ENCODE peak calls at places on chromosomes 5 and 9, in five cellular contexts. One of them, this sample, is unnamed.

GRCh38 chr5:175467983-175468698 is 10.2 kb upstream of the SFXN1 start:
- DNase-seq in HepG2: peak; percentile 83
- DNase-seq in fibroblast of lung: no peak
- DNase-seq in GM23248: no peak
- DNase-seq in keratinocyte: no peak
- DNase-seq in this sample: no peak

GRCh38 chr5:138177936-138178515 is 404 bp downstream of the BRD8 start:
- DNase-seq in HepG2: peak; percentile 23
- DNase-seq in fibroblast of lung: peak; percentile 14
- DNase-seq in GM23248: peak; percentile 68
- DNase-seq in keratinocyte: no peak
- DNase-seq in this sample: no peak

GRCh38 chr9:13295556-13295955 is 16.1 kb upstream of the MPDZ start:
- DNase-seq in HepG2: no peak
- DNase-seq in fibroblast of lung: peak; percentile 16
- DNase-seq in GM23248: no peak
- DNase-seq in keratinocyte: no peak
- DNase-seq in this sample: no peak

GRCh38 chr9:71891557-71892189 is 19.3 kb downstream of the ABHD17B start:
- DNase-seq in HepG2: no peak
- DNase-seq in fibroblast of lung: no peak
- DNase-seq in GM23248: no peak
- DNase-seq in keratinocyte: no peak
- DNase-seq in this sample: no peak

GRCh38 chr9:128099932-128100491 is 27.5 kb downstream of the PTGES2 start:
- DNase-seq in HepG2: no peak
- DNase-seq in fibroblast of lung: peak; percentile 36
- DNase-seq in GM23248: peak; percentile 29
- DNase-seq in keratinocyte: no peak
- DNase-seq in this sample: no peak

GRCh38 chr9:104903609-104904008 is 24.3 kb downstream of the ABCA1 start:
- DNase-seq in HepG2: peak; percentile 38
- DNase-seq in fibroblast of lung: peak; percentile 90
- DNase-seq in GM23248: peak; percentile 67
- DNase-seq in keratinocyte: no peak
- DNase-seq in this sample: peak; percentile 89

GRCh38 chr5:15002183-15002582 is 130.6 kb upstream of the ANKH start:
- DNase-seq in HepG2: no peak
- DNase-seq in fibroblast of lung: no peak
- DNase-seq in GM23248: no peak
- DNase-seq in keratinocyte: no peak
- DNase-seq in this sample: no peak

GRCh38 chr9:111588846-111589245 is 10.6 kb downstream of the PTGR1 start:
- DNase-seq in HepG2: no peak
- DNase-seq in fibroblast of lung: no peak
- DNase-seq in GM23248: peak; percentile 34
- DNase-seq in keratinocyte: no peak
- DNase-seq in this sample: no peak

GRCh38 chr5:179558912-179559279 is 8.5 kb downstream of the RUFY1 start:
- DNase-seq in HepG2: peak; percentile 39
- DNase-seq in fibroblast of lung: peak; percentile 38
- DNase-seq in GM23248: peak; percentile 49
- DNase-seq in keratinocyte: no peak
- DNase-seq in this sample: peak; percentile 15

GRCh38 chr5:56575821-56576220 is 239.5 kb upstream of the MAP3K1 start:
- DNase-seq in HepG2: no peak
- DNase-seq in fibroblast of lung: no peak
- DNase-seq in GM23248: peak; percentile 14
- DNase-seq in keratinocyte: no peak
- DNase-seq in this sample: no peak

GRCh38 chr9:68547417-68547816 is 6.7 kb upstream of the TMEM252 start:
- DNase-seq in HepG2: no peak
- DNase-seq in fibroblast of lung: no peak
- DNase-seq in GM23248: no peak
- DNase-seq in keratinocyte: no peak
- DNase-seq in this sample: no peak

GRCh38 chr9:130835441-130836298 is 616 bp downstream of the ABL1 start:
- DNase-seq in HepG2: no peak
- DNase-seq in fibroblast of lung: peak; percentile 73
- DNase-seq in GM23248: peak; percentile 69
- DNase-seq in keratinocyte: no peak
- DNase-seq in this sample: peak; percentile 63

GRCh38 chr5:125149503-125149902 is 403.1 kb upstream of the ZNF608 start:
- DNase-seq in HepG2: no peak
- DNase-seq in fibroblast of lung: no peak
- DNase-seq in GM23248: no peak
- DNase-seq in keratinocyte: no peak
- DNase-seq in this sample: no peak

GRCh38 chr9:122900791-122901190 is 4.4 kb downstream of the RC3H2 start:
- DNase-seq in HepG2: no peak
- DNase-seq in fibroblast of lung: peak; percentile 41
- DNase-seq in GM23248: peak; percentile 58
- DNase-seq in keratinocyte: no peak
- DNase-seq in this sample: peak; percentile 30

GRCh38 chr9:132171702-132172101 is 9.8 kb downstream of the NTNG2 start:
- DNase-seq in HepG2: no peak
- DNase-seq in fibroblast of lung: no peak
- DNase-seq in GM23248: no peak
- DNase-seq in keratinocyte: no peak
- DNase-seq in this sample: no peak

GRCh38 chr5:141954193-141954592 is 3.8 kb downstream of the PCDH12 start:
- DNase-seq in HepG2: no peak
- DNase-seq in fibroblast of lung: no peak
- DNase-seq in GM23248: no peak
- DNase-seq in keratinocyte: no peak
- DNase-seq in this sample: no peak

GRCh38 chr5:172646716-172647285 is 5.7 kb downstream of the NEURL1B start:
- DNase-seq in HepG2: peak; percentile 25
- DNase-seq in fibroblast of lung: no peak
- DNase-seq in GM23248: peak; percentile 28
- DNase-seq in keratinocyte: no peak
- DNase-seq in this sample: no peak

GRCh38 chr5:179319123-179319522 is 26.1 kb downstream of the ADAMTS2 start:
- DNase-seq in HepG2: no peak
- DNase-seq in fibroblast of lung: no peak
- DNase-seq in GM23248: no peak
- DNase-seq in keratinocyte: no peak
- DNase-seq in this sample: no peak

GRCh38 chr9:3578786-3579185 is 53.0 kb upstream of the RFX3 start:
- DNase-seq in HepG2: no peak
- DNase-seq in fibroblast of lung: peak; percentile 73
- DNase-seq in GM23248: peak; percentile 93
- DNase-seq in keratinocyte: no peak
- DNase-seq in this sample: peak; percentile 62

GRCh38 chr5:79831381-79831780 is 141.7 kb downstream of the CMYA5 start:
- DNase-seq in HepG2: no peak
- DNase-seq in fibroblast of lung: no peak
- DNase-seq in GM23248: peak; percentile 57
- DNase-seq in keratinocyte: no peak
- DNase-seq in this sample: no peak

GRCh38 chr9:126860077-126860756 is at the start of gene ZBTB34:
- DNase-seq in HepG2: peak; percentile 35
- DNase-seq in fibroblast of lung: peak; percentile 44
- DNase-seq in GM23248: peak; percentile 77
- DNase-seq in keratinocyte: no peak
- DNase-seq in this sample: no peak

DNA sequence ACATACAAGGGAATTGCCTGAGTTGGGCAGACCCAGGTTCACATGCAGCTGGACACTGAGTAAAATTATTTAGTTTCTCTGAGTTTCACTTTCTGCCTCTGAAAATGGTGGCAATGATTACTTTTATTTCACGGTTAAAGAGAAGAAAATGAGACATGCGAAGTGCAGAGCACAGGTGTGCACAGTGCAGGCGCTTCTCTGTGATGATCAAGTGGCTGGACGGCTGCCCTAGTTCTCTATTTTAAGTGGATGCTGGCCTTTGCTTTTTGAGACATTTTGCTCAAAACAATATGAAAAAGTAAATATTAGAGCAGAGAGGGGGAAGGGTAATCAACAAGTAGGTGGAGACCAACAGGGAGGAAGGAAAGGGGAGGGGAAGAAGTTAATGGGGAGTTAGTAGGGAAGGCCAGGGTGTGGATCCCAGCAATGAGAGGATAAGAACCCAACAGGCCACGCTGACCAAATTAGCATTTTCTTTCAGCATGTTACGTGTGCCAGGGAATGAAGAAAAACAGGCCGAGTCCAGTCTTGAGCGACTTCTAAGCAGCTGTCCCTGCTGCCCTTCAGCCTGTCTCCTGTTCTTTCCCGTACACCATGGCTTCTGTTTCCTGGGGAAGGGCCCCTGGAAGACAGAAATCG is 16.1 kb downstream of the SNX18 start:
- DNase-seq in HepG2: no peak
- DNase-seq in fibroblast of lung: peak; percentile 26
- DNase-seq in GM23248: peak; percentile 41
- DNase-seq in keratinocyte: no peak
- DNase-seq in this sample: no peak
- H4K20me1 ChIP-seq in HepG2: no peaks in the 10 kb centered on the region
- H4K20me1 ChIP-seq in fibroblast of lung: peaks cover 8% of the 10 kb centered on the region
- H4K20me1 ChIP-seq in GM23248: peaks cover 15% of the 10 kb centered on the region
- H4K20me1 ChIP-seq in keratinocyte: no peaks in the 10 kb centered on the region
- H4K20me1 ChIP-seq in this sample: peaks cover 84% of the 10 kb centered on the region

DNA sequence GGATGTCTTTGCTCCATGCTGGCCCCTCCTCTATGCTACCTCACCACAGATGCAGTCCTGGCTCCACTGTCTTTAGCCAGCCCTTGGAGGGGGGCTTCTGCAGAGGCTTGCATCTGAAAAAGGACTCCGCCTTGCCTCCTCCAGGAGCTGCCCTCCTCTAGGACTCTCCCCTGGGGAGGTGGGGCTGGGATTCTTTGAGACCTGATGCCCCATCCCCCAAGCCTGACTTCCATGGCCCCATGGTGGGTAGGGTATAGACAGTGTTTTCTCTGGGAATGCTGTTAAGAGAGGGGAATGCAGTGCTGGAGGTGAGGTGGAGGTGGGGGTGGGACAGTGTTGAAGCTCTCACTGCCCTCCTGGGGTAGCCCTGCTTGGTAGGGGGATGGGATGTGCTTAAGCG is 14.3 kb downstream of the JADE2 start:
- DNase-seq in HepG2: no peak
- DNase-seq in fibroblast of lung: no peak
- DNase-seq in GM23248: no peak
- DNase-seq in keratinocyte: no peak
- DNase-seq in this sample: no peak
- H4K20me1 ChIP-seq in HepG2: no peaks in the 10 kb centered on the region
- H4K20me1 ChIP-seq in fibroblast of lung: no peaks in the 10 kb centered on the region
- H4K20me1 ChIP-seq in GM23248: no peaks in the 10 kb centered on the region
- H4K20me1 ChIP-seq in keratinocyte: no peaks in the 10 kb centered on the region
- H4K20me1 ChIP-seq in this sample: peaks cover 19% of the 10 kb centered on the region

GRCh38 chr9:89426389-89426961 is 71.4 kb downstream of the SEMA4D start:
- DNase-seq in HepG2: no peak
- DNase-seq in fibroblast of lung: no peak
- DNase-seq in GM23248: no peak
- DNase-seq in keratinocyte: no peak
- DNase-seq in this sample: no peak
- H4K20me1 ChIP-seq in HepG2: no peaks in the 10 kb centered on the region
- H4K20me1 ChIP-seq in fibroblast of lung: no peaks in the 10 kb centered on the region
- H4K20me1 ChIP-seq in GM23248: no peaks in the 10 kb centered on the region
- H4K20me1 ChIP-seq in keratinocyte: no peaks in the 10 kb centered on the region
- H4K20me1 ChIP-seq in this sample: no peaks in the 10 kb centered on the region

GRCh38 chr9:110249639-110250038 is 6.7 kb downstream of the TXN start:
- DNase-seq in HepG2: no peak
- DNase-seq in fibroblast of lung: no peak
- DNase-seq in GM23248: no peak
- DNase-seq in keratinocyte: no peak
- DNase-seq in this sample: no peak
- H4K20me1 ChIP-seq in HepG2: peaks cover 70% of the 10 kb centered on the region
- H4K20me1 ChIP-seq in fibroblast of lung: peaks cover 7% of the 10 kb centered on the region
- H4K20me1 ChIP-seq in GM23248: peaks cover 27% of the 10 kb centered on the region
- H4K20me1 ChIP-seq in keratinocyte: peaks cover 42% of the 10 kb centered on the region
- H4K20me1 ChIP-seq in this sample: peaks cover 87% of the 10 kb centered on the region

GRCh38 chr9:136349546-136349945 is 14.0 kb downstream of the DNLZ start:
- DNase-seq in HepG2: no peak
- DNase-seq in fibroblast of lung: no peak
- DNase-seq in GM23248: no peak
- DNase-seq in keratinocyte: no peak
- DNase-seq in this sample: no peak
- H4K20me1 ChIP-seq in HepG2: no peaks in the 10 kb centered on the region
- H4K20me1 ChIP-seq in fibroblast of lung: no peaks in the 10 kb centered on the region
- H4K20me1 ChIP-seq in GM23248: no peaks in the 10 kb centered on the region
- H4K20me1 ChIP-seq in keratinocyte: no peaks in the 10 kb centered on the region
- H4K20me1 ChIP-seq in this sample: peaks cover 53% of the 10 kb centered on the region

DNA sequence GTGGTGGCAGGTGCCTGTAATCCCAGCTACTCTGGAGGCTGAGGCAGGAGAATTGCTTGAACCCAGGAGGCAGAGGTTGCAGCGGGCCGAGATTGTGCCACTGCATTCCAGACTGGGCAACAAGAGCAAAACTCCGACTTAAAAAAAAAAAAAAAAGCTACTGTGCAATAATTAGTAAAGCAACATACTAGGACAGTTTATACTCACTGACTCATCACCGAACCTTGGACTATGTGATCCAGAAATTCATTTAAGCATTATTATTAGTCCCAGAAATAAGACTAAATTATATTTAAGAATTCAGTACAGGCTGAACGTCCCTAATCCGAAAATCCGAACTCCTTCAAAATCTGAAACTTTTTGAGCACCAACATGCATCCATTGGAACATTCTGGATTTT is 37.8 kb downstream of the GOLPH3 start:
- DNase-seq in HepG2: peak; percentile 19
- DNase-seq in fibroblast of lung: no peak
- DNase-seq in GM23248: peak; percentile 61
- DNase-seq in keratinocyte: no peak
- DNase-seq in this sample: no peak
- H4K20me1 ChIP-seq in HepG2: peaks cover 4% of the 10 kb centered on the region
- H4K20me1 ChIP-seq in fibroblast of lung: no peaks in the 10 kb centered on the region
- H4K20me1 ChIP-seq in GM23248: peaks cover 6% of the 10 kb centered on the region
- H4K20me1 ChIP-seq in keratinocyte: no peaks in the 10 kb centered on the region
- H4K20me1 ChIP-seq in this sample: peaks cover 78% of the 10 kb centered on the region

GRCh38 chr5:158868570-158868969 is 231.1 kb downstream of the EBF1 start:
- DNase-seq in HepG2: no peak
- DNase-seq in fibroblast of lung: no peak
- DNase-seq in GM23248: no peak
- DNase-seq in keratinocyte: no peak
- DNase-seq in this sample: no peak
- H4K20me1 ChIP-seq in HepG2: no peaks in the 10 kb centered on the region
- H4K20me1 ChIP-seq in fibroblast of lung: no peaks in the 10 kb centered on the region
- H4K20me1 ChIP-seq in GM23248: no peaks in the 10 kb centered on the region
- H4K20me1 ChIP-seq in keratinocyte: no peaks in the 10 kb centered on the region
- H4K20me1 ChIP-seq in this sample: no peaks in the 10 kb centered on the region

DNA sequence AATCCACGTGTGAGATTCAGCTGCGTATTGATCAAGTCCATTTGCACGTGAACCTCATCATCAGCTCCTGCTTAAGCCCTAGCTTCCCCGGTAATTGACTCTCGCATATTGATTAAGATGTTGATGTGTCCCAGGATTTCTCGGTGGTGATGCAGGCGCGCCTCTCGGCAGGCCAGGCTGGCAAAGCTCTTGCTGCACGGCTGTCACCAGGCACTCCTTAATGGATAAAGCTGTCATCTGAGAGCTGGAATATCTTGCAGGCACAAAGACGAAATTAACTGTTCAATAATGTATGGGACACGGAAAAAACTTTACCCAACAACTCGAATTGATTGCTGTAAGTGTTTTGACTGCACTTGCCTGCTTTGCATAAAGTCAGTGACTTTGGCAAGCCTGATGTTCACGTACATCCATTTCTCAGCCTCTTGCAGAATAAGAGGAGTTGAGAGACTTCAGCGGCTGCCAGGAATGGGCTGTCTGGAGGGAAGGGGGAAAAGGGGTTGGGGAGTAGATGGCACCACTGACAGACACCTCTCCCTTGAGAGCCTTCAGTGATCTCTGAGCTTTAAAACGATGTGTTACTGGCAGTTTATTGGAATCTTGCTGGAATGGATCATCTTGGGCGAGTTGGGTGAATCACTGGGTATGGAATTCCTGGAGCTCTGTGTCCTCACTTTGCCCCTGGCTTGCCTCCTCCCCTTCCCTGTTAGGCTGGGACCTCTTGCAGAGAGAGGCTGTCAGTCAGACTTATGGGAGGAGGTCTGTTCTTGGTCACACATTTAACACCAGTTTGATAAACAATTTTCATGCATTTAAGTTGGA is 650.3 kb downstream of the CCDC171 start:
- DNase-seq in HepG2: no peak
- DNase-seq in fibroblast of lung: peak; percentile 98
- DNase-seq in GM23248: peak; percentile 88
- DNase-seq in keratinocyte: peak; percentile 19
- DNase-seq in this sample: peak; percentile 97
- H4K20me1 ChIP-seq in HepG2: no peaks in the 10 kb centered on the region
- H4K20me1 ChIP-seq in fibroblast of lung: no peaks in the 10 kb centered on the region
- H4K20me1 ChIP-seq in GM23248: no peaks in the 10 kb centered on the region
- H4K20me1 ChIP-seq in keratinocyte: no peaks in the 10 kb centered on the region
- H4K20me1 ChIP-seq in this sample: no peaks in the 10 kb centered on the region

This sample was measured in astrocyte.